ENCODE peak calls at places on chromosome 2, in eight cellular contexts. H is sciatic nerve; N is activated gamma-delta T cell treated with anti-CD3 and anti-CD28 coated beads, Interleukin-2, amount 50 U/mL, for 16 hours; L is activated CD4-positive, alpha-beta T cell treated with anti-CD3 and anti-CD28 coated beads for 24 hours; U is activated CD4-positive, CD25-positive, alpha-beta regulatory T cell; J is AG09309; K is GDM1; W is cardiac fibroblast. P is an unnamed sample.

GRCh38 chr2:65278450-65279030 is 50.9 kb downstream of the ACTR2 start:
- DNase-seq in L (no peak), W (peak), J (no peak), K (peak), H (no peak), U (no peak), N (no peak), P (peak)

GRCh38 chr2:3605013-3605961 is 10.4 kb downstream of the COLEC11 start:
- DNase-seq in N (no peak), L (peak), K (no peak), H (peak), J (no peak), W (no peak), U (no peak), P (peak)

GRCh38 chr2:188132385-188132784 is 159.3 kb upstream of the GULP1 start:
- DNase-seq in K (no peak), U (no peak), H (no peak), J (no peak), L (no peak), W (peak), N (no peak), P (no peak)

GRCh38 chr2:39947294-39948015 is 168.4 kb upstream of the THUMPD2 start:
- DNase-seq in J (no peak), L (no peak), K (no peak), W (no peak), H (no peak), U (no peak), N (no peak), P (no peak)

GRCh38 chr2:3269425-3270094 is 108.1 kb downstream of the EIPR1 start:
- DNase-seq in H (no peak), K (no peak), W (no peak), L (no peak), N (no peak), U (no peak), J (no peak), P (no peak)

GRCh38 chr2:40103590-40103989 is 324.5 kb upstream of the THUMPD2 start:
- DNase-seq in N (no peak), W (peak), L (no peak), U (no peak), H (no peak), J (no peak), K (no peak), P (no peak)

GRCh38 chr2:10267551-10268465 is 34.9 kb upstream of the HPCAL1 start:
- DNase-seq in L (no peak), K (no peak), J (no peak), U (no peak), H (peak), N (no peak), W (no peak), P (no peak)

GRCh38 chr2:139544452-139544851 is 764.3 kb upstream of the NXPH2 start:
- DNase-seq in U (no peak), N (no peak), J (no peak), W (no peak), H (no peak), K (no peak), L (no peak), P (no peak)

GRCh38 chr2:188665196-188665595 is 309.0 kb upstream of the COL3A1 start:
- DNase-seq in N (no peak), J (peak), K (no peak), U (no peak), H (no peak), W (peak), L (no peak), P (no peak)

GRCh38 chr2:236400046-236400574 is 135.9 kb upstream of the ASB18 start:
- DNase-seq in W (no peak), J (no peak), U (no peak), N (no peak), L (no peak), H (no peak), K (no peak), P (no peak)

GRCh38 chr2:152402780-152403388 is 67.9 kb downstream of the FMNL2 start:
- DNase-seq in K (no peak), U (no peak), W (no peak), N (no peak), L (no peak), J (no peak), H (no peak), P (no peak)

GRCh38 chr2:206456078-206456769 is 12.9 kb downstream of the ADAM23 start:
- DNase-seq in W (no peak), J (no peak), L (no peak), N (no peak), U (no peak), K (no peak), H (no peak), P (no peak)

GRCh38 chr2:177830881-177831386 is 241.6 kb downstream of the PDE11A start:
- DNase-seq in U (no peak), J (no peak), K (no peak), L (no peak), W (no peak), N (no peak), H (no peak), P (no peak)

GRCh38 chr2:174337337-174338154 is 2.8 kb downstream of the SP9 start:
- DNase-seq in L (no peak), H (no peak), K (peak), U (no peak), W (peak), J (no peak), N (no peak), P (no peak)